ENCODE peak calls at places on chromosome 19, in seven cellular contexts. One of them, this sample, is unnamed.

GRCh38 chr19:46813570-46814358 is 25.4 kb upstream of the SLC1A5 start:
- DNase-seq in HFF-Myc: no peak
- DNase-seq in ascending aorta: no peak
- DNase-seq in BE2C: no peak
- DNase-seq in AG04450: no peak
- DNase-seq in left ventricle myocardium inferior: peak
- DNase-seq in AG09309: no peak
- DNase-seq in this sample: peak

GRCh38 chr19:3478409-3479176 is 1.7 kb downstream of the SMIM24 start:
- DNase-seq in BE2C: no peak
- DNase-seq in HFF-Myc: no peak
- DNase-seq in AG09309: no peak
- DNase-seq in left ventricle myocardium inferior: no peak
- DNase-seq in ascending aorta: no peak
- DNase-seq in AG04450: no peak
- DNase-seq in this sample: no peak

GRCh38 chr19:42017040-42017439 is 23.0 kb upstream of the ATP1A3 start:
- DNase-seq in AG09309: no peak
- DNase-seq in left ventricle myocardium inferior: no peak
- DNase-seq in AG04450: no peak
- DNase-seq in ascending aorta: no peak
- DNase-seq in HFF-Myc: no peak
- DNase-seq in BE2C: no peak
- DNase-seq in this sample: no peak

GRCh38 chr19:48596679-48597465 is 9.7 kb upstream of the SPACA4 start:
- DNase-seq in ascending aorta: no peak
- DNase-seq in AG09309: no peak
- DNase-seq in BE2C: no peak
- DNase-seq in AG04450: no peak
- DNase-seq in HFF-Myc: no peak
- DNase-seq in left ventricle myocardium inferior: no peak
- DNase-seq in this sample: no peak

GRCh38 chr19:29587518-29587986 is 18.5 kb upstream of the POP4 start:
- DNase-seq in BE2C: no peak
- DNase-seq in AG09309: no peak
- DNase-seq in AG04450: no peak
- DNase-seq in left ventricle myocardium inferior: no peak
- DNase-seq in ascending aorta: no peak
- DNase-seq in HFF-Myc: peak
- DNase-seq in this sample: no peak

GRCh38 chr19:12733369-12733896 is 1.1 kb downstream of the TRIR start:
- DNase-seq in left ventricle myocardium inferior: no peak
- DNase-seq in BE2C: peak
- DNase-seq in AG04450: no peak
- DNase-seq in HFF-Myc: no peak
- DNase-seq in AG09309: no peak
- DNase-seq in ascending aorta: no peak
- DNase-seq in this sample: no peak

GRCh38 chr19:47741544-47742125 is 3.7 kb upstream of the NOP53 start:
- DNase-seq in HFF-Myc: no peak
- DNase-seq in BE2C: no peak
- DNase-seq in AG09309: no peak
- DNase-seq in ascending aorta: no peak
- DNase-seq in AG04450: no peak
- DNase-seq in left ventricle myocardium inferior: no peak
- DNase-seq in this sample: no peak

GRCh38 chr19:58091251-58091995 is 6.6 kb downstream of the ZSCAN18 start:
- DNase-seq in ascending aorta: no peak
- DNase-seq in AG09309: no peak
- DNase-seq in HFF-Myc: no peak
- DNase-seq in AG04450: no peak
- DNase-seq in left ventricle myocardium inferior: no peak
- DNase-seq in BE2C: no peak
- DNase-seq in this sample: no peak

GRCh38 chr19:55678121-55678671 is 3.2 kb downstream of the EPN1 start:
- DNase-seq in HFF-Myc: no peak
- DNase-seq in left ventricle myocardium inferior: peak
- DNase-seq in AG09309: no peak
- DNase-seq in ascending aorta: peak
- DNase-seq in AG04450: no peak
- DNase-seq in BE2C: peak
- DNase-seq in this sample: no peak

GRCh38 chr19:49463960-49464740 is 9.9 kb upstream of the FLT3LG start:
- DNase-seq in BE2C: no peak
- DNase-seq in AG09309: no peak
- DNase-seq in HFF-Myc: no peak
- DNase-seq in ascending aorta: no peak
- DNase-seq in AG04450: no peak
- DNase-seq in left ventricle myocardium inferior: no peak
- DNase-seq in this sample: no peak

GRCh38 chr19:13742756-13743155 is 21.6 kb upstream of the MRI1 start:
- DNase-seq in HFF-Myc: no peak
- DNase-seq in AG09309: no peak
- DNase-seq in AG04450: no peak
- DNase-seq in left ventricle myocardium inferior: no peak
- DNase-seq in ascending aorta: no peak
- DNase-seq in BE2C: no peak
- DNase-seq in this sample: no peak

GRCh38 chr19:9306443-9306842 is 3.2 kb downstream of the ZNF699 start:
- DNase-seq in left ventricle myocardium inferior: no peak
- DNase-seq in HFF-Myc: no peak
- DNase-seq in AG09309: peak
- DNase-seq in ascending aorta: no peak
- DNase-seq in AG04450: peak
- DNase-seq in BE2C: no peak
- DNase-seq in this sample: no peak

GRCh38 chr19:16588089-16588823 is 16.0 kb upstream of the SLC35E1 start:
- DNase-seq in AG09309: no peak
- DNase-seq in BE2C: peak
- DNase-seq in left ventricle myocardium inferior: no peak
- DNase-seq in AG04450: no peak
- DNase-seq in HFF-Myc: no peak
- DNase-seq in ascending aorta: no peak
- DNase-seq in this sample: no peak

GRCh38 chr19:31559494-31559893 is 210.3 kb upstream of the TSHZ3 start:
- DNase-seq in ascending aorta: no peak
- DNase-seq in AG09309: no peak
- DNase-seq in HFF-Myc: no peak
- DNase-seq in BE2C: no peak
- DNase-seq in left ventricle myocardium inferior: no peak
- DNase-seq in AG04450: no peak
- DNase-seq in this sample: no peak

GRCh38 chr19:31349160-31349881 is at the start of gene TSHZ3:
- DNase-seq in AG04450: no peak
- DNase-seq in BE2C: peak
- DNase-seq in HFF-Myc: no peak
- DNase-seq in AG09309: peak
- DNase-seq in ascending aorta: no peak
- DNase-seq in left ventricle myocardium inferior: peak
- DNase-seq in this sample: no peak

GRCh38 chr19:50897191-50897607 is 14.0 kb downstream of the KLK4 start:
- DNase-seq in AG04450: no peak
- DNase-seq in left ventricle myocardium inferior: no peak
- DNase-seq in HFF-Myc: no peak
- DNase-seq in ascending aorta: no peak
- DNase-seq in AG09309: no peak
- DNase-seq in BE2C: no peak
- DNase-seq in this sample: no peak

GRCh38 chr19:50331187-50332013 is 2.2 kb upstream of the KCNC3 start:
- DNase-seq in AG09309: no peak
- DNase-seq in AG04450: no peak
- DNase-seq in left ventricle myocardium inferior: no peak
- DNase-seq in HFF-Myc: no peak
- DNase-seq in ascending aorta: no peak
- DNase-seq in BE2C: no peak
- DNase-seq in this sample: no peak

GRCh38 chr19:5354403-5354802 is 13.8 kb upstream of the PTPRS start:
- DNase-seq in HFF-Myc: no peak
- DNase-seq in left ventricle myocardium inferior: no peak
- DNase-seq in AG09309: no peak
- DNase-seq in AG04450: no peak
- DNase-seq in ascending aorta: no peak
- DNase-seq in BE2C: peak
- DNase-seq in this sample: no peak

GRCh38 chr19:49816616-49817015 is 1.5 kb upstream of the MED25 start:
- DNase-seq in HFF-Myc: no peak
- DNase-seq in BE2C: no peak
- DNase-seq in left ventricle myocardium inferior: no peak
- DNase-seq in AG04450: no peak
- DNase-seq in AG09309: no peak
- DNase-seq in ascending aorta: no peak
- DNase-seq in this sample: no peak

GRCh38 chr19:38869160-38869835 is 8.8 kb downstream of the RINL start:
- DNase-seq in BE2C: peak
- DNase-seq in AG04450: no peak
- DNase-seq in ascending aorta: no peak
- DNase-seq in HFF-Myc: no peak
- DNase-seq in left ventricle myocardium inferior: no peak
- DNase-seq in AG09309: no peak
- DNase-seq in this sample: no peak

GRCh38 chr19:14110650-14111049 is 6.9 kb downstream of the PRKACA start:
- DNase-seq in left ventricle myocardium inferior: no peak
- DNase-seq in HFF-Myc: no peak
- DNase-seq in ascending aorta: no peak
- DNase-seq in AG04450: no peak
- DNase-seq in BE2C: no peak
- DNase-seq in AG09309: no peak
- DNase-seq in this sample: no peak

GRCh38 chr19:57056972-57057371 is 62.8 kb upstream of the USP29 start:
- DNase-seq in BE2C: no peak
- DNase-seq in ascending aorta: no peak
- DNase-seq in AG04450: peak
- DNase-seq in left ventricle myocardium inferior: peak
- DNase-seq in HFF-Myc: no peak
- DNase-seq in AG09309: no peak
- DNase-seq in this sample: no peak

GRCh38 chr19:49475995-49476880 is 2.2 kb downstream of the FLT3LG start:
- DNase-seq in AG04450: no peak
- DNase-seq in ascending aorta: no peak
- DNase-seq in BE2C: peak
- DNase-seq in AG09309: no peak
- DNase-seq in left ventricle myocardium inferior: no peak
- DNase-seq in HFF-Myc: no peak
- DNase-seq in this sample: no peak

GRCh38 chr19:13623686-13624405 is 117.6 kb upstream of the CACNA1A start:
- DNase-seq in left ventricle myocardium inferior: no peak
- DNase-seq in AG04450: no peak
- DNase-seq in BE2C: no peak
- DNase-seq in AG09309: no peak
- DNase-seq in HFF-Myc: no peak
- DNase-seq in ascending aorta: no peak
- DNase-seq in this sample: no peak

GRCh38 chr19:29517412-29517811 is 8.4 kb upstream of the VSTM2B start:
- DNase-seq in ascending aorta: no peak
- DNase-seq in left ventricle myocardium inferior: no peak
- DNase-seq in HFF-Myc: no peak
- DNase-seq in BE2C: no peak
- DNase-seq in AG04450: no peak
- DNase-seq in AG09309: no peak
- DNase-seq in this sample: no peak

GRCh38 chr19:48918801-48919247 is 14.7 kb upstream of the DHDH start:
- DNase-seq in AG04450: no peak
- DNase-seq in ascending aorta: no peak
- DNase-seq in BE2C: peak
- DNase-seq in AG09309: no peak
- DNase-seq in HFF-Myc: no peak
- DNase-seq in left ventricle myocardium inferior: no peak
- DNase-seq in this sample: no peak

GRCh38 chr19:11261902-11262839 is at the start of gene DOCK6:
- DNase-seq in HFF-Myc: no peak
- DNase-seq in ascending aorta: no peak
- DNase-seq in AG04450: no peak
- DNase-seq in AG09309: no peak
- DNase-seq in BE2C: peak
- DNase-seq in left ventricle myocardium inferior: peak
- DNase-seq in this sample: no peak
- TF ChIP-seq CTCF in HFF-Myc: peak
- TF ChIP-seq CTCF in ascending aorta: peak
- TF ChIP-seq CTCF in AG04450: peak
- TF ChIP-seq CTCF in AG09309: peak
- TF ChIP-seq CTCF in BE2C: no peak
- TF ChIP-seq CTCF in left ventricle myocardium inferior: peak
- TF ChIP-seq CTCF in this sample: peak

DNA sequence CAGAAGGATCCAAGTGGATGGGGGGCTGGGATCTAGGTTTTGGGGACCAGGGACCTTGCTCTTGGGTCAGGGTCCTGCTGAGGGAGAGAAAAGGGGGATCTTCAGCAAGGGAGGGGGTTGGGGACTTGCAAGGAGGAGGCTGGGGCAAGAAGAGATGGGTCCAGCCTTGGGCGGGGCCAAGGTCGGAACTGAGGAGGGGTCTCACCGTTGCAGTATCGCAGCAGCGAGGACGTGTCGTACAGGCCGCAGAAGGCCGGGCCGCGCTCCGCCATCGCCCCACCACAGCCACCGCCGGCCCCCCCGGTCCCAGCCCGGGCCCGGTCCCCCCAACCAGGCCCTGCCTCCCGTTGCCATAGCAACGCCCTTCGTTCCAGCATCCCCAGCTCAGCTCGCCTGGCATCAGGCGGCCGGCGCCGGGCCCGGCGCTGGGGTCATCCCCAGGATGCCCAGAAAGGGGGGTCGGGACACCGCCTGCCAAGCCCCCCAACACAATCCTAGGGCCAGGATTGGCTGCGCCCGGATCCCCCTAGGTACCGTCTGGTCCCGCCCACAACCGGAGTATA is 6.0 kb upstream of the EML2 start:
- DNase-seq in left ventricle myocardium inferior: no peak
- DNase-seq in AG04450: no peak
- DNase-seq in ascending aorta: no peak
- DNase-seq in AG09309: no peak
- DNase-seq in HFF-Myc: no peak
- DNase-seq in BE2C: no peak
- DNase-seq in this sample: no peak
- H3K4me3 ChIP-seq in left ventricle myocardium inferior: peak
- H3K4me3 ChIP-seq in AG04450: peak
- H3K4me3 ChIP-seq in ascending aorta: peak
- H3K4me3 ChIP-seq in AG09309: peak
- H3K4me3 ChIP-seq in HFF-Myc: peak
- H3K4me3 ChIP-seq in BE2C: peak
- H3K4me3 ChIP-seq in this sample: no peak

GRCh38 chr19:28023064-28023463 is 1189.9 kb downstream of the UQCRFS1 start:
- DNase-seq in ascending aorta: no peak
- DNase-seq in AG04450: no peak
- DNase-seq in HFF-Myc: no peak
- DNase-seq in left ventricle myocardium inferior: no peak
- DNase-seq in AG09309: no peak
- DNase-seq in BE2C: no peak
- DNase-seq in this sample: no peak
- TF ChIP-seq CTCF in ascending aorta: no peak
- TF ChIP-seq CTCF in AG04450: no peak
- TF ChIP-seq CTCF in HFF-Myc: no peak
- TF ChIP-seq CTCF in left ventricle myocardium inferior: no peak
- TF ChIP-seq CTCF in AG09309: no peak
- TF ChIP-seq CTCF in BE2C: no peak
- TF ChIP-seq CTCF in this sample: no peak

DNA sequence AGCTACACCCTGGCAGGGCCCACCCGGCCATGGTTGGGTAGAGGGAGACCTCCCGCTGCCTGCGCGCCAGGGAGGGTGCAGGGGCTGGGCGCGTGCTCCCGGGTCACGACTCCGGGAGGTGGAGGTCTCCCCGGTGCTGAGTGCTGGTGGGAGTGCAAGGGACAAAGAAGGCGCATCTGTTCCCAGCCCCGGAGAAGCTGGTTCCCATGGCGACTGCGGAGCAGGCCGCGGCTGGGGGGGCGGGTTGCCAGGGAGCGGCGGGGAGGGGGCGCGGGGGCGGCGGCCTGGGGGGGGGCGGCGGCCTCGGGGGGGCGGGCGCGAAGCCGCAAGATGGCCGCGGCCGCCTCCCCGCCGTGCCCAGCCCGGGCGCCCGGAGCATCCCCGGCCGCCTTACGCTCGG is 1.2 kb downstream of the CBARP start:
- DNase-seq in ascending aorta: no peak
- DNase-seq in left ventricle myocardium inferior: no peak
- DNase-seq in AG09309: no peak
- DNase-seq in AG04450: no peak
- DNase-seq in HFF-Myc: no peak
- DNase-seq in BE2C: no peak
- DNase-seq in this sample: no peak
- H3K4me3 ChIP-seq in ascending aorta: peak
- H3K4me3 ChIP-seq in left ventricle myocardium inferior: peak
- H3K4me3 ChIP-seq in AG09309: peak
- H3K4me3 ChIP-seq in AG04450: peak
- H3K4me3 ChIP-seq in HFF-Myc: peak
- H3K4me3 ChIP-seq in BE2C: peak
- H3K4me3 ChIP-seq in this sample: peak

This sample was measured in LNCaP clone FGC.